ENCODE peak calls at places on chromosomes 2 and 18, in ten cellular contexts. One of them, this sample, is unnamed.

GRCh38 chr2:102058293-102058833 is 66.6 kb downstream of the IL1R2 start:
- DNase-seq in breast epithelium: no peak
- DNase-seq in activated CD4-positive, alpha-beta T cell treated with anti-CD3 and anti-CD28 coated beads for 4 hours: no peak
- DNase-seq in HL-60: no peak
- DNase-seq in naive B cell: no peak
- DNase-seq in SHP77 treated with DMSO at 0.1 percent for 48 hours: no peak
- DNase-seq in activated naive CD4-positive, alpha-beta T cell: no peak
- DNase-seq in GM12865: no peak
- DNase-seq in caudate nucleus: no peak
- DNase-seq in lower lobe of right lung: no peak
- DNase-seq in this sample: no peak

GRCh38 chr18:50853863-50854271 is 25.1 kb upstream of the ME2 start:
- DNase-seq in SHP77 treated with DMSO at 0.1 percent for 48 hours: no peak
- DNase-seq in activated naive CD4-positive, alpha-beta T cell: no peak
- DNase-seq in HL-60: peak
- DNase-seq in GM12865: no peak
- DNase-seq in caudate nucleus: no peak
- DNase-seq in activated CD4-positive, alpha-beta T cell treated with anti-CD3 and anti-CD28 coated beads for 4 hours: no peak
- DNase-seq in naive B cell: no peak
- DNase-seq in lower lobe of right lung: peak
- DNase-seq in breast epithelium: no peak
- DNase-seq in this sample: no peak

GRCh38 chr2:24920813-24921441 is 890 bp upstream of the ADCY3 start:
- DNase-seq in breast epithelium: peak
- DNase-seq in activated CD4-positive, alpha-beta T cell treated with anti-CD3 and anti-CD28 coated beads for 4 hours: peak
- DNase-seq in lower lobe of right lung: no peak
- DNase-seq in GM12865: peak
- DNase-seq in naive B cell: no peak
- DNase-seq in activated naive CD4-positive, alpha-beta T cell: no peak
- DNase-seq in SHP77 treated with DMSO at 0.1 percent for 48 hours: peak
- DNase-seq in HL-60: no peak
- DNase-seq in caudate nucleus: no peak
- DNase-seq in this sample: no peak

GRCh38 chr2:27095745-27096651 is 9.4 kb downstream of the KHK start:
- DNase-seq in naive B cell: peak
- DNase-seq in HL-60: no peak
- DNase-seq in caudate nucleus: no peak
- DNase-seq in breast epithelium: no peak
- DNase-seq in lower lobe of right lung: peak
- DNase-seq in SHP77 treated with DMSO at 0.1 percent for 48 hours: peak
- DNase-seq in GM12865: peak
- DNase-seq in activated naive CD4-positive, alpha-beta T cell: no peak
- DNase-seq in activated CD4-positive, alpha-beta T cell treated with anti-CD3 and anti-CD28 coated beads for 4 hours: peak
- DNase-seq in this sample: peak

GRCh38 chr2:135030826-135031225 is 16.4 kb downstream of the MAP3K19 start:
- DNase-seq in HL-60: no peak
- DNase-seq in caudate nucleus: no peak
- DNase-seq in SHP77 treated with DMSO at 0.1 percent for 48 hours: no peak
- DNase-seq in naive B cell: no peak
- DNase-seq in activated CD4-positive, alpha-beta T cell treated with anti-CD3 and anti-CD28 coated beads for 4 hours: no peak
- DNase-seq in breast epithelium: no peak
- DNase-seq in GM12865: peak
- DNase-seq in lower lobe of right lung: no peak
- DNase-seq in activated naive CD4-positive, alpha-beta T cell: no peak
- DNase-seq in this sample: no peak

GRCh38 chr2:67514515-67514914 is 117.4 kb downstream of the ETAA1 start:
- DNase-seq in breast epithelium: no peak
- DNase-seq in activated naive CD4-positive, alpha-beta T cell: no peak
- DNase-seq in caudate nucleus: no peak
- DNase-seq in SHP77 treated with DMSO at 0.1 percent for 48 hours: no peak
- DNase-seq in activated CD4-positive, alpha-beta T cell treated with anti-CD3 and anti-CD28 coated beads for 4 hours: no peak
- DNase-seq in lower lobe of right lung: no peak
- DNase-seq in HL-60: no peak
- DNase-seq in GM12865: no peak
- DNase-seq in naive B cell: no peak
- DNase-seq in this sample: no peak

GRCh38 chr2:217277646-217278048 is 417.8 kb upstream of the TNP1 start:
- DNase-seq in lower lobe of right lung: no peak
- DNase-seq in naive B cell: no peak
- DNase-seq in activated naive CD4-positive, alpha-beta T cell: no peak
- DNase-seq in breast epithelium: no peak
- DNase-seq in activated CD4-positive, alpha-beta T cell treated with anti-CD3 and anti-CD28 coated beads for 4 hours: no peak
- DNase-seq in caudate nucleus: peak
- DNase-seq in HL-60: no peak
- DNase-seq in SHP77 treated with DMSO at 0.1 percent for 48 hours: peak
- DNase-seq in GM12865: no peak
- DNase-seq in this sample: no peak

GRCh38 chr2:79114797-79115494 is 5.3 kb upstream of the REG1A start:
- DNase-seq in caudate nucleus: no peak
- DNase-seq in breast epithelium: no peak
- DNase-seq in GM12865: no peak
- DNase-seq in activated naive CD4-positive, alpha-beta T cell: no peak
- DNase-seq in lower lobe of right lung: no peak
- DNase-seq in SHP77 treated with DMSO at 0.1 percent for 48 hours: no peak
- DNase-seq in naive B cell: no peak
- DNase-seq in HL-60: no peak
- DNase-seq in activated CD4-positive, alpha-beta T cell treated with anti-CD3 and anti-CD28 coated beads for 4 hours: no peak
- DNase-seq in this sample: no peak

GRCh38 chr2:14628906-14629305 is 3.6 kb upstream of the LRATD1 start:
- DNase-seq in lower lobe of right lung: peak
- DNase-seq in caudate nucleus: no peak
- DNase-seq in breast epithelium: no peak
- DNase-seq in activated naive CD4-positive, alpha-beta T cell: no peak
- DNase-seq in HL-60: no peak
- DNase-seq in activated CD4-positive, alpha-beta T cell treated with anti-CD3 and anti-CD28 coated beads for 4 hours: no peak
- DNase-seq in SHP77 treated with DMSO at 0.1 percent for 48 hours: no peak
- DNase-seq in GM12865: no peak
- DNase-seq in naive B cell: no peak
- DNase-seq in this sample: no peak

GRCh38 chr2:218821605-218822211 is 9.9 kb downstream of the PRKAG3 start:
- DNase-seq in HL-60: no peak
- DNase-seq in caudate nucleus: no peak
- DNase-seq in SHP77 treated with DMSO at 0.1 percent for 48 hours: no peak
- DNase-seq in naive B cell: no peak
- DNase-seq in breast epithelium: no peak
- DNase-seq in activated CD4-positive, alpha-beta T cell treated with anti-CD3 and anti-CD28 coated beads for 4 hours: no peak
- DNase-seq in GM12865: no peak
- DNase-seq in lower lobe of right lung: peak
- DNase-seq in activated naive CD4-positive, alpha-beta T cell: no peak
- DNase-seq in this sample: no peak

GRCh38 chr2:109275120-109276040 is 146.4 kb downstream of the SH3RF3 start:
- DNase-seq in activated naive CD4-positive, alpha-beta T cell: no peak
- DNase-seq in lower lobe of right lung: no peak
- DNase-seq in HL-60: peak
- DNase-seq in SHP77 treated with DMSO at 0.1 percent for 48 hours: peak
- DNase-seq in naive B cell: no peak
- DNase-seq in activated CD4-positive, alpha-beta T cell treated with anti-CD3 and anti-CD28 coated beads for 4 hours: no peak
- DNase-seq in caudate nucleus: no peak
- DNase-seq in breast epithelium: no peak
- DNase-seq in GM12865: no peak
- DNase-seq in this sample: no peak

GRCh38 chr2:189128961-189129360 is 50.6 kb downstream of the COL5A2 start:
- DNase-seq in GM12865: no peak
- DNase-seq in activated naive CD4-positive, alpha-beta T cell: no peak
- DNase-seq in HL-60: no peak
- DNase-seq in breast epithelium: no peak
- DNase-seq in lower lobe of right lung: no peak
- DNase-seq in activated CD4-positive, alpha-beta T cell treated with anti-CD3 and anti-CD28 coated beads for 4 hours: no peak
- DNase-seq in naive B cell: no peak
- DNase-seq in caudate nucleus: no peak
- DNase-seq in SHP77 treated with DMSO at 0.1 percent for 48 hours: no peak
- DNase-seq in this sample: no peak

GRCh38 chr18:79924814-79925655 is 26.4 kb downstream of the SLC66A2 start:
- DNase-seq in naive B cell: no peak
- DNase-seq in SHP77 treated with DMSO at 0.1 percent for 48 hours: no peak
- DNase-seq in activated CD4-positive, alpha-beta T cell treated with anti-CD3 and anti-CD28 coated beads for 4 hours: no peak
- DNase-seq in GM12865: no peak
- DNase-seq in lower lobe of right lung: peak
- DNase-seq in activated naive CD4-positive, alpha-beta T cell: no peak
- DNase-seq in breast epithelium: peak
- DNase-seq in HL-60: no peak
- DNase-seq in caudate nucleus: no peak
- DNase-seq in this sample: no peak

GRCh38 chr2:85899849-85900248 is 11.1 kb upstream of the ST3GAL5 start:
- DNase-seq in HL-60: no peak
- DNase-seq in breast epithelium: no peak
- DNase-seq in SHP77 treated with DMSO at 0.1 percent for 48 hours: no peak
- DNase-seq in caudate nucleus: no peak
- DNase-seq in GM12865: no peak
- DNase-seq in activated naive CD4-positive, alpha-beta T cell: no peak
- DNase-seq in activated CD4-positive, alpha-beta T cell treated with anti-CD3 and anti-CD28 coated beads for 4 hours: no peak
- DNase-seq in naive B cell: no peak
- DNase-seq in lower lobe of right lung: no peak
- DNase-seq in this sample: no peak

GRCh38 chr18:14947482-14948162 is 199.7 kb downstream of the ANKRD30B start:
- DNase-seq in lower lobe of right lung: no peak
- DNase-seq in activated naive CD4-positive, alpha-beta T cell: no peak
- DNase-seq in SHP77 treated with DMSO at 0.1 percent for 48 hours: no peak
- DNase-seq in GM12865: no peak
- DNase-seq in HL-60: no peak
- DNase-seq in caudate nucleus: no peak
- DNase-seq in naive B cell: no peak
- DNase-seq in activated CD4-positive, alpha-beta T cell treated with anti-CD3 and anti-CD28 coated beads for 4 hours: no peak
- DNase-seq in breast epithelium: no peak
- DNase-seq in this sample: no peak

GRCh38 chr2:239625106-239625845 is 224.5 kb upstream of the HDAC4 start:
- DNase-seq in GM12865: no peak
- DNase-seq in naive B cell: no peak
- DNase-seq in activated CD4-positive, alpha-beta T cell treated with anti-CD3 and anti-CD28 coated beads for 4 hours: no peak
- DNase-seq in caudate nucleus: no peak
- DNase-seq in HL-60: no peak
- DNase-seq in breast epithelium: no peak
- DNase-seq in lower lobe of right lung: no peak
- DNase-seq in activated naive CD4-positive, alpha-beta T cell: no peak
- DNase-seq in SHP77 treated with DMSO at 0.1 percent for 48 hours: no peak
- DNase-seq in this sample: no peak

GRCh38 chr18:57029761-57030160 is 117.1 kb upstream of the BOD1L2 start:
- DNase-seq in HL-60: no peak
- DNase-seq in lower lobe of right lung: no peak
- DNase-seq in GM12865: no peak
- DNase-seq in naive B cell: no peak
- DNase-seq in caudate nucleus: no peak
- DNase-seq in activated CD4-positive, alpha-beta T cell treated with anti-CD3 and anti-CD28 coated beads for 4 hours: no peak
- DNase-seq in activated naive CD4-positive, alpha-beta T cell: no peak
- DNase-seq in breast epithelium: no peak
- DNase-seq in SHP77 treated with DMSO at 0.1 percent for 48 hours: no peak
- DNase-seq in this sample: no peak

GRCh38 chr2:118046628-118047210 is 32.8 kb upstream of the CCDC93 start:
- DNase-seq in naive B cell: peak
- DNase-seq in caudate nucleus: no peak
- DNase-seq in GM12865: peak
- DNase-seq in activated CD4-positive, alpha-beta T cell treated with anti-CD3 and anti-CD28 coated beads for 4 hours: no peak
- DNase-seq in breast epithelium: no peak
- DNase-seq in lower lobe of right lung: no peak
- DNase-seq in HL-60: no peak
- DNase-seq in SHP77 treated with DMSO at 0.1 percent for 48 hours: no peak
- DNase-seq in activated naive CD4-positive, alpha-beta T cell: no peak
- DNase-seq in this sample: no peak

GRCh38 chr2:178536037-178536436 is 55.8 kb downstream of the PLEKHA3 start:
- DNase-seq in activated CD4-positive, alpha-beta T cell treated with anti-CD3 and anti-CD28 coated beads for 4 hours: no peak
- DNase-seq in HL-60: no peak
- DNase-seq in SHP77 treated with DMSO at 0.1 percent for 48 hours: no peak
- DNase-seq in naive B cell: no peak
- DNase-seq in activated naive CD4-positive, alpha-beta T cell: no peak
- DNase-seq in caudate nucleus: no peak
- DNase-seq in breast epithelium: no peak
- DNase-seq in lower lobe of right lung: no peak
- DNase-seq in GM12865: no peak
- DNase-seq in this sample: no peak

GRCh38 chr2:55043841-55044240 is 6.4 kb downstream of the RTN4 start:
- DNase-seq in lower lobe of right lung: no peak
- DNase-seq in activated naive CD4-positive, alpha-beta T cell: no peak
- DNase-seq in activated CD4-positive, alpha-beta T cell treated with anti-CD3 and anti-CD28 coated beads for 4 hours: no peak
- DNase-seq in HL-60: no peak
- DNase-seq in naive B cell: no peak
- DNase-seq in SHP77 treated with DMSO at 0.1 percent for 48 hours: no peak
- DNase-seq in GM12865: no peak
- DNase-seq in caudate nucleus: no peak
- DNase-seq in breast epithelium: no peak
- DNase-seq in this sample: no peak

GRCh38 chr2:63962186-63962585 is 57.0 kb downstream of the VPS54 start:
- DNase-seq in GM12865: no peak
- DNase-seq in lower lobe of right lung: no peak
- DNase-seq in naive B cell: no peak
- DNase-seq in SHP77 treated with DMSO at 0.1 percent for 48 hours: no peak
- DNase-seq in caudate nucleus: no peak
- DNase-seq in breast epithelium: no peak
- DNase-seq in activated naive CD4-positive, alpha-beta T cell: no peak
- DNase-seq in activated CD4-positive, alpha-beta T cell treated with anti-CD3 and anti-CD28 coated beads for 4 hours: no peak
- DNase-seq in HL-60: no peak
- DNase-seq in this sample: no peak

GRCh38 chr18:76445275-76445674 is 49.8 kb downstream of the ZNF516 start:
- DNase-seq in breast epithelium: no peak
- DNase-seq in activated naive CD4-positive, alpha-beta T cell: no peak
- DNase-seq in lower lobe of right lung: no peak
- DNase-seq in HL-60: no peak
- DNase-seq in caudate nucleus: no peak
- DNase-seq in GM12865: no peak
- DNase-seq in SHP77 treated with DMSO at 0.1 percent for 48 hours: no peak
- DNase-seq in activated CD4-positive, alpha-beta T cell treated with anti-CD3 and anti-CD28 coated beads for 4 hours: no peak
- DNase-seq in naive B cell: no peak
- DNase-seq in this sample: no peak

GRCh38 chr2:137838255-137839092 is 125.8 kb upstream of the HNMT start:
- DNase-seq in HL-60: peak
- DNase-seq in lower lobe of right lung: no peak
- DNase-seq in naive B cell: peak
- DNase-seq in caudate nucleus: no peak
- DNase-seq in breast epithelium: no peak
- DNase-seq in SHP77 treated with DMSO at 0.1 percent for 48 hours: no peak
- DNase-seq in activated naive CD4-positive, alpha-beta T cell: no peak
- DNase-seq in GM12865: peak
- DNase-seq in activated CD4-positive, alpha-beta T cell treated with anti-CD3 and anti-CD28 coated beads for 4 hours: no peak
- DNase-seq in this sample: no peak

GRCh38 chr2:12321017-12321641 is 395.6 kb upstream of the TRIB2 start:
- DNase-seq in activated naive CD4-positive, alpha-beta T cell: no peak
- DNase-seq in caudate nucleus: no peak
- DNase-seq in lower lobe of right lung: no peak
- DNase-seq in SHP77 treated with DMSO at 0.1 percent for 48 hours: no peak
- DNase-seq in GM12865: no peak
- DNase-seq in naive B cell: no peak
- DNase-seq in activated CD4-positive, alpha-beta T cell treated with anti-CD3 and anti-CD28 coated beads for 4 hours: no peak
- DNase-seq in breast epithelium: no peak
- DNase-seq in HL-60: no peak
- DNase-seq in this sample: no peak

GRCh38 chr2:179461367-179461886 is 196.8 kb upstream of the SESTD1 start:
- DNase-seq in breast epithelium: no peak
- DNase-seq in lower lobe of right lung: no peak
- DNase-seq in GM12865: no peak
- DNase-seq in naive B cell: no peak
- DNase-seq in activated naive CD4-positive, alpha-beta T cell: no peak
- DNase-seq in caudate nucleus: no peak
- DNase-seq in activated CD4-positive, alpha-beta T cell treated with anti-CD3 and anti-CD28 coated beads for 4 hours: no peak
- DNase-seq in SHP77 treated with DMSO at 0.1 percent for 48 hours: no peak
- DNase-seq in HL-60: no peak
- DNase-seq in this sample: no peak

GRCh38 chr2:211836409-211836808 is 702.2 kb downstream of the ERBB4 start:
- DNase-seq in HL-60: no peak
- DNase-seq in SHP77 treated with DMSO at 0.1 percent for 48 hours: peak
- DNase-seq in caudate nucleus: no peak
- DNase-seq in activated CD4-positive, alpha-beta T cell treated with anti-CD3 and anti-CD28 coated beads for 4 hours: no peak
- DNase-seq in naive B cell: no peak
- DNase-seq in activated naive CD4-positive, alpha-beta T cell: no peak
- DNase-seq in lower lobe of right lung: no peak
- DNase-seq in GM12865: no peak
- DNase-seq in breast epithelium: no peak
- DNase-seq in this sample: no peak

GRCh38 chr2:208062113-208062512 is 36.8 kb upstream of the PLEKHM3 start:
- DNase-seq in caudate nucleus: no peak
- DNase-seq in SHP77 treated with DMSO at 0.1 percent for 48 hours: no peak
- DNase-seq in lower lobe of right lung: no peak
- DNase-seq in activated CD4-positive, alpha-beta T cell treated with anti-CD3 and anti-CD28 coated beads for 4 hours: peak
- DNase-seq in activated naive CD4-positive, alpha-beta T cell: no peak
- DNase-seq in GM12865: peak
- DNase-seq in breast epithelium: no peak
- DNase-seq in HL-60: no peak
- DNase-seq in naive B cell: no peak
- DNase-seq in this sample: no peak

GRCh38 chr2:237315170-237315880 is 98.6 kb downstream of the COL6A3 start:
- DNase-seq in GM12865: no peak
- DNase-seq in breast epithelium: peak
- DNase-seq in caudate nucleus: peak
- DNase-seq in HL-60: no peak
- DNase-seq in SHP77 treated with DMSO at 0.1 percent for 48 hours: no peak
- DNase-seq in activated naive CD4-positive, alpha-beta T cell: no peak
- DNase-seq in activated CD4-positive, alpha-beta T cell treated with anti-CD3 and anti-CD28 coated beads for 4 hours: no peak
- DNase-seq in naive B cell: no peak
- DNase-seq in lower lobe of right lung: peak
- DNase-seq in this sample: no peak

This sample was measured in stimulated activated CD4-positive, alpha-beta T cell treated with anti-CD3 and anti-CD28 coated beads, Interleukin-4, amount 100 ng/mL, for 1 hour.